ENCODE peak calls at places on chromosomes 7 and 10, in ten cellular contexts. C is nephron progenitor cell, T is heart right ventricle, V is neural progenitor cell, X is thoracic aorta, Q is cardiac fibroblast, M is endothelial cell, Y is B cell, P is ascending aorta, J is AG04450. N is an unnamed sample.

GRCh38 chr10:129467346-129468119 is 492 bp downstream of the MGMT start:
- DNase-seq in C (no peak), Q (peak; percentile 16), M (no peak), T (peak; percentile 17), X (no peak), Y (no peak), J (no peak), P (no peak), V (no peak), N (peak; percentile 5)

GRCh38 chr10:90856964-90857634 is 740 bp downstream of the HTR7 start:
- DNase-seq in X (no peak), T (no peak), J (no peak), P (no peak), M (peak; percentile 19), V (peak; percentile 32), C (no peak), Q (no peak), Y (no peak), N (peak; percentile 15)

GRCh38 chr7:150481207-150481920 is 30.9 kb downstream of the GIMAP8 start:
- DNase-seq in M (no peak), Q (no peak), T (no peak), V (no peak), P (no peak), J (no peak), C (no peak), X (no peak), Y (no peak), N (peak; percentile 74)

GRCh38 chr10:84352251-84352842 is 24.0 kb downstream of the CCSER2 start:
- DNase-seq in V (peak; percentile 68), Q (peak; percentile 77), X (no peak), T (peak; percentile 51), P (peak; percentile 72), C (peak; percentile 47), J (no peak), Y (peak; percentile 52), M (peak; percentile 64), N (peak; percentile 82)

GRCh38 chr7:64098-64521 is 128.3 kb upstream of the FAM20C start:
- DNase-seq in Y (no peak), V (peak; percentile 77), X (no peak), T (peak; percentile 67), Q (peak; percentile 81), M (peak; percentile 44), J (peak; percentile 43), C (peak; percentile 52), P (no peak), N (peak; percentile 51)

GRCh38 chr7:23211542-23211941 is 29.7 kb downstream of the NUP42 start:
- DNase-seq in J (no peak), T (no peak), V (no peak), P (no peak), M (no peak), Q (no peak), Y (no peak), X (no peak), C (peak; percentile 42), N (no peak)

GRCh38 chr7:98404840-98405239 is 4.0 kb upstream of the BAIAP2L1 start:
- DNase-seq in X (no peak), J (no peak), P (no peak), Q (no peak), C (no peak), M (no peak), V (no peak), Y (no peak), T (no peak), N (no peak)

GRCh38 chr10:22846294-22846693 is 81.6 kb upstream of the ARMC3 start:
- DNase-seq in V (no peak), J (no peak), C (no peak), T (no peak), M (no peak), Q (no peak), P (no peak), Y (no peak), X (no peak), N (no peak)

GRCh38 chr7:33195264-33195663 is 65.9 kb downstream of the BBS9 start:
- DNase-seq in Q (peak; percentile 92), Y (no peak), T (no peak), P (no peak), C (no peak), V (no peak), J (peak; percentile 18), X (no peak), M (no peak), N (no peak)

GRCh38 chr7:33192695-33193291 is 63.4 kb downstream of the BBS9 start:
- DNase-seq in Y (no peak), P (no peak), T (no peak), C (no peak), J (no peak), V (no peak), M (no peak), Q (no peak), X (no peak), N (no peak)

GRCh38 chr7:33190688-33191304 is 61.4 kb downstream of the BBS9 start:
- DNase-seq in V (no peak), T (no peak), Q (no peak), C (no peak), Y (no peak), J (no peak), M (no peak), X (no peak), P (no peak), N (no peak)

GRCh38 chr7:33193308-33193864 is 64.0 kb downstream of the BBS9 start:
- DNase-seq in J (no peak), V (no peak), C (no peak), X (no peak), P (no peak), Q (no peak), Y (peak; percentile 41), T (no peak), M (no peak), N (no peak)

DNA sequence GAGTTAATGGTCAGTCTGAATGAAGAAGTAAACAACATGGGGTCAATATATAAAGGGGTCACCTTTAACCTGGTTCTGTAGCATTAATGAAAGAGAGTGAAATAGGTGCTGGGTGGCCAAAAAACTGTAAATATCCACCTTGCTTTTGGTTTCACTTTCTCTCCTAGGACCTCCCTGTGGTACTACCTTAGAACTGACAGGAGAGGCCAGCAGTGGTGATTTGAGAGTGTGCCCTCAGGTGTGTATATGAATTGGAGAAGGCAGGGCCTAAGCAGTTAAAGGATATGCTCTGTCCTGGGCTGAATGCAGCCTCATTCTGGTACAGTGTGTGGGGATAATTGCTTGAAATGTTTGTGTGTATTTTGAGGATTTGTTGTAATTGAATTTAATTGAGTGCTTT is 62.0 kb downstream of the BBS9 start:
- DNase-seq in M (no peak), Y (no peak), Q (no peak), C (no peak), J (no peak), X (no peak), V (no peak), T (no peak), P (no peak), N (peak; percentile 18)
- TF ChIP-seq CTCF in M (no peak), Y (no peak), Q (no peak), C (no peak), J (no peak), X (no peak), V (no peak), T (no peak), P (no peak), N (no peak)

GRCh38 chr7:143345428-143345900 is 17.0 kb downstream of the FAM131B start:
- DNase-seq in T (no peak), X (no peak), M (peak; percentile 74), P (no peak), V (peak; percentile 88), Q (peak; percentile 19), Y (peak; percentile 55), C (peak; percentile 78), J (no peak), N (peak; percentile 82)
- TF ChIP-seq CTCF in T (peak; percentile 59), X (peak; percentile 30), M (no peak), P (peak; percentile 48), V (peak; percentile 55), Q (peak; percentile 40), Y (peak; percentile 63), C (peak; percentile 55), J (peak; percentile 57), N (peak; percentile 67)

GRCh38 chr7:20219446-20220292 is 2.5 kb upstream of the MACC1 start:
- DNase-seq in C (peak; percentile 7), X (peak; percentile 16), J (peak; percentile 69), M (peak; percentile 52), T (peak; percentile 73), Y (peak; percentile 90), P (peak; percentile 86), V (no peak), Q (peak; percentile 96), N (peak; percentile 20)

GRCh38 chr7:20216637-20217036 is 547 bp downstream of the MACC1 start:
- DNase-seq in Y (no peak), J (no peak), M (no peak), P (no peak), X (no peak), Q (no peak), V (no peak), C (no peak), T (no peak), N (no peak)

GRCh38 chr7:20218261-20218660 is 1.1 kb upstream of the MACC1 start:
- DNase-seq in M (no peak), C (no peak), X (no peak), T (no peak), J (no peak), Y (no peak), P (no peak), V (no peak), Q (no peak), N (no peak)

GRCh38 chr7:20219062-20219445 is 1.9 kb upstream of the MACC1 start:
- DNase-seq in C (no peak), J (no peak), V (no peak), Y (no peak), T (no peak), X (no peak), Q (no peak), M (no peak), P (no peak), N (no peak)

DNA sequence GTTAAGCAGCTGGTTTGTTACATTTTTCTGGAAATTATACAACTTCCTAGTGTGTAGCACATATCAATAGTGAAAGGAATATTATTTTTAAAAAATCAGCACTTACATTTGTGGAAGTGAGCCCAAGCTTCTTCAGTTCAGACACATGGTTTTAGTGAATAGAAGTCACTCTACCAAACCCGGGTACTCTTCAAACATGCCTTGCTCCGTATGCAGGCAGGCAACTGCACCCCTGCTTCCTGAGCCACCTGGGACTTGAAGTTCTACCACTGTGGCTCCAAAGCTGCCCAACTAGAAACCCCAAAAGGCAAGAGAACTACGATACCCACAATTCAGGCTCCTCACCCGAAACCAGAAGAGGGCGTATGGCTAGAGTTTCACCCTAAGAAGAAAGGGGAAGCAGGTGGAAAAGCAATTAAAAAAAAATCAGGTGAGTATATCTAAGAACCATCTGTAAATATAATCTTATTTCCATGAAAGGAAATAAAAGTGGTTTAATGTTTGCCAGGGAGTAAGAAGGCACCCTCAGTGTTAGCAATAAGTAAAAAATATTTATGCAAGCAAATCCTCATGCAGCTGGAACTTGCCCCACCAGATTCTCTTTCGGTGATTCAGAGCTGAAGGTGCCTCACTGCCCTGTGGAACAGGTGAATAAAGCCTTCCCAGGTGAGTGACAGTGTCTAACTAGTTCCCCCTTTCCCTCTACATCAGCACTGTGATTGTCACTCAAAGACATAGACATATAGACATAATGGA is at the start of gene MACC1:
- DNase-seq in X (no peak), C (no peak), J (no peak), P (no peak), Q (no peak), V (peak; percentile 71), M (no peak), T (no peak), Y (peak; percentile 88), N (peak; percentile 40)
- TF ChIP-seq CTCF in X (no peak), C (no peak), J (no peak), P (no peak), Q (no peak), V (peak; percentile 60), M (no peak), T (peak; percentile 19), Y (peak; percentile 64), N (no peak)

GRCh38 chr10:102672822-102673200 is 28.5 kb downstream of the TRIM8 start:
- DNase-seq in V (no peak), J (no peak), Q (no peak), Y (no peak), M (no peak), X (no peak), C (no peak), P (no peak), T (no peak), N (no peak)

GRCh38 chr10:102670065-102670400 is 25.8 kb downstream of the TRIM8 start:
- DNase-seq in M (no peak), T (no peak), Q (no peak), J (no peak), Y (no peak), X (no peak), V (no peak), P (no peak), C (no peak), N (no peak)

GRCh38 chr10:102668312-102669110 is 24.2 kb downstream of the TRIM8 start:
- DNase-seq in T (no peak), Y (no peak), P (no peak), X (no peak), V (no peak), C (no peak), J (no peak), Q (no peak), M (no peak), N (no peak)

GRCh38 chr10:102670871-102671434 is 26.7 kb downstream of the TRIM8 start:
- DNase-seq in Q (no peak), T (no peak), J (no peak), C (no peak), P (no peak), Y (no peak), X (no peak), M (no peak), V (no peak), N (no peak)

DNA sequence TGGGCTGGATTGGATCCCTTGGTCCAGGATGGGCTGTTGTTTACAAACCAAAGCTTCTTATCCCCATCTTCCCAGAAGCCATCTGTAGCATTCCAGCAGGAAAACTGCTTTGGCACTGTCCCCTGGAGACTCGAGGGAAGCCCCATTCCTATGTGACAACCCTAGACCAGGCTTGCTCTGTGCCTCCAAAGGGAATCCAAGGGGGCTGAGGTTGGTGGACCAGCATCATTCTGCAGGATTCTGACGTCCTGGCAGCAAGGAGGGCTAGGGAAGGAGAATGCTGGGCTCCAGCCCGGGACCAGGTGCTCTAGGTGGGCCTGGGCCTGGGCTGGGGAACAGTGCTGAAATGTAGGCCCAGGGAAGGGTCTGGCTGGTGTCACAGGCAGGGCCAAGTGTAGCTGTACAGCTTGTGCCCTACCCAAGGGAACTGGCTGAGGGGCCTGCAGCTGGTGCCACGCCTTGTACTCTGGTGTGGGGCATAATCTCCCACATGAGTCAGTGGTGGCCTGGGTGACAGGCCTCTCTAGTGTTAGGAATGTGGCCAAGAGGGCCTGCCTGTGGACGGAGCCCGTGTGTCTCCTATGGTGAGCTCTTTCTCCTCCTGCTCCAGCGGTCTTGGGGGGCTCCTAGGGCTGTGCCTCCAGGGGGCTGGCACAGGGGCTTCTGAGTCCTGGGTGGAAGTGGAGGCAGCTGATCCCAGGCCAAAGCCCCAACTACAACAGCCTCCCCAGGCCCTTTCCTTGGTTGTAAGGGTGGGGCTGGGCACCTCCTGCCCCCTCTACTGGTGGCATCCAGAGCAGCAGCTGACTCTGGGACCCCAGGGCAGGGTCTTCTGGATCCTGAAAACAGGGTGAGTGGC is 25.2 kb downstream of the TRIM8 start:
- DNase-seq in C (peak; percentile 28), J (no peak), V (peak; percentile 48), T (peak; percentile 56), Y (no peak), M (no peak), P (peak; percentile 83), Q (peak; percentile 61), X (peak; percentile 34), N (no peak)
- TF ChIP-seq CTCF in C (no peak), J (peak; percentile 41), V (peak; percentile 60), T (peak; percentile 43), Y (no peak), M (peak; percentile 23), P (peak; percentile 51), Q (no peak), X (peak; percentile 48), N (peak; percentile 74)